ENCODE peak calls at places on chromosomes 1 and 21, in nine cellular contexts. L, M, B, U, Q, I, G, N and X are unnamed samples.
A peak's percentile ranks its signal among the peaks of the same experiment; 100 is the strongest.

GRCh38 chr1:169106921-169107672 is 607 bp downstream of the ATP1B1 start:
- DNase-seq in L (no peak), M (peak; percentile 41), B (peak; percentile 17), U (no peak), Q (no peak), I (no peak), G (no peak), N (peak; percentile 75), X (no peak)

GRCh38 chr1:59029366-59029765 is 245.5 kb upstream of the JUN start:
- DNase-seq in L (no peak), M (peak; percentile 81), B (no peak), U (no peak), Q (no peak), I (no peak), G (no peak), N (no peak), X (no peak)

GRCh38 chr21:35395728-35396127 is 346.6 kb upstream of the RUNX1 start:
- DNase-seq in L (no peak), M (peak; percentile 74), B (no peak), U (no peak), Q (peak; percentile 65), I (no peak), G (no peak), N (no peak), X (no peak)

GRCh38 chr21:16423921-16424320 is 694.1 kb downstream of the USP25 start:
- DNase-seq in L (no peak), M (peak; percentile 6), B (no peak), U (no peak), Q (no peak), I (no peak), G (no peak), N (no peak), X (no peak)

GRCh38 chr1:79822053-79822452 is 815.5 kb upstream of the ADGRL4 start:
- DNase-seq in L (no peak), M (no peak), B (no peak), U (no peak), Q (no peak), I (no peak), G (no peak), N (peak; percentile 23), X (no peak)

GRCh38 chr21:39097335-39097861 is 85.9 kb downstream of the PSMG1 start:
- DNase-seq in L (no peak), M (no peak), B (no peak), U (no peak), Q (no peak), I (no peak), G (no peak), N (no peak), X (no peak)

GRCh38 chr1:117646007-117646913 is 40.4 kb downstream of the TENT5C start:
- DNase-seq in L (no peak), M (no peak), B (no peak), U (no peak), Q (no peak), I (no peak), G (no peak), N (no peak), X (no peak)

GRCh38 chr1:203278087-203278884 is 27.0 kb upstream of the BTG2 start:
- DNase-seq in L (peak; percentile 64), M (no peak), B (no peak), U (no peak), Q (peak; percentile 44), I (peak; percentile 69), G (peak; percentile 59), N (peak; percentile 79), X (peak; percentile 92)

GRCh38 chr1:216670118-216670870 is 52.9 kb downstream of the ESRRG start:
- DNase-seq in L (no peak), M (peak; percentile 30), B (no peak), U (no peak), Q (peak; percentile 12), I (no peak), G (no peak), N (no peak), X (no peak)

GRCh38 chr1:39727221-39727931 is 11.3 kb upstream of the PPIE start:
- DNase-seq in L (no peak), M (no peak), B (no peak), U (no peak), Q (no peak), I (no peak), G (no peak), N (no peak), X (no peak)